ENCODE peak calls at places on chromosome 5, in six cellular contexts. Z, K, D, Q, B and G are unnamed samples.

GRCh38 chr5:150386024-150386855 is 26.5 kb downstream of the CD74 start:
- DNase-seq in K (no peak), D (no peak), B (no peak), Z (no peak), Q (no peak), G (no peak)

GRCh38 chr5:40384782-40385390 is 294.8 kb upstream of the PTGER4 start:
- DNase-seq in K (no peak), D (no peak), Q (no peak), B (no peak), Z (no peak), G (no peak)

GRCh38 chr5:17192191-17192590 is 25.2 kb upstream of the BASP1 start:
- DNase-seq in Q (no peak), B (no peak), Z (no peak), K (no peak), D (peak; percentile 28), G (no peak)

GRCh38 chr5:634191-634590 is 22.1 kb downstream of the CEP72 start:
- DNase-seq in B (no peak), K (no peak), Z (no peak), Q (no peak), D (no peak), G (no peak)

GRCh38 chr5:97544279-97545077 is 361.4 kb upstream of the RIOK2 start:
- DNase-seq in B (no peak), Z (no peak), D (no peak), Q (no peak), K (no peak), G (no peak)

GRCh38 chr5:119435436-119436132 is 16.7 kb upstream of the HSD17B4 start:
- DNase-seq in Z (peak; percentile 30), K (peak; percentile 46), B (peak; percentile 70), Q (peak; percentile 59), D (peak; percentile 71), G (peak; percentile 81)

GRCh38 chr5:152106571-152106970 is 181.9 kb upstream of the GLRA1 start:
- DNase-seq in B (no peak), Z (no peak), D (no peak), K (no peak), Q (no peak), G (no peak)

GRCh38 chr5:126927424-126927823 is 102.9 kb downstream of the MARCHF3 start:
- DNase-seq in Q (no peak), D (no peak), Z (no peak), B (no peak), K (no peak), G (no peak)

GRCh38 chr5:142770650-142771609 is 753 bp downstream of the ARHGAP26 start:
- DNase-seq in B (peak; percentile 45), K (peak; percentile 15), Z (no peak), D (peak; percentile 43), Q (peak; percentile 42), G (peak; percentile 47)

GRCh38 chr5:109643951-109644350 is 45.8 kb upstream of the MAN2A1 start:
- DNase-seq in D (no peak), Z (no peak), Q (no peak), B (no peak), K (no peak), G (no peak)

GRCh38 chr5:174491761-174492350 is 232.5 kb upstream of the MSX2 start:
- DNase-seq in B (no peak), Z (no peak), D (no peak), K (no peak), Q (no peak), G (no peak)

GRCh38 chr5:43040287-43041098 is at the start of gene ANXA2R:
- DNase-seq in D (peak; percentile 97), Z (peak; percentile 95), Q (peak; percentile 91), B (peak; percentile 92), K (peak; percentile 77), G (peak; percentile 90)

GRCh38 chr5:14668247-14668646 is 3.7 kb downstream of the OTULIN start:
- DNase-seq in K (no peak), D (no peak), Z (no peak), B (peak; percentile 11), Q (no peak), G (no peak)

GRCh38 chr5:43428034-43428712 is 16.0 kb upstream of the CCL28 start:
- DNase-seq in Q (no peak), D (peak; percentile 29), Z (no peak), K (no peak), B (no peak), G (no peak)

GRCh38 chr5:80967500-80968181 is 7.5 kb downstream of the RASGRF2 start:
- DNase-seq in Z (no peak), Q (no peak), D (peak; percentile 79), B (no peak), K (no peak), G (no peak)

GRCh38 chr5:141838326-141839014 is 39.7 kb downstream of the PCDH1 start:
- DNase-seq in Z (no peak), Q (no peak), B (no peak), K (no peak), D (no peak), G (no peak)

GRCh38 chr5:40409600-40409999 is 270.1 kb upstream of the PTGER4 start:
- DNase-seq in B (no peak), D (no peak), Q (peak; percentile 40), K (no peak), Z (no peak), G (no peak)

GRCh38 chr5:27818888-27819287 is 780.5 kb upstream of the CDH9 start:
- DNase-seq in Z (no peak), B (no peak), Q (no peak), K (no peak), D (no peak), G (no peak)

GRCh38 chr5:180169246-180170110 is 39.5 kb downstream of the RASGEF1C start:
- DNase-seq in K (no peak), Z (no peak), D (no peak), Q (no peak), B (no peak), G (no peak)

GRCh38 chr5:124000558-124000957 is 488.6 kb downstream of the CSNK1G3 start:
- DNase-seq in B (no peak), Q (no peak), K (no peak), D (peak; percentile 12), Z (no peak), G (no peak)

GRCh38 chr5:141149812-141150211 is at the start of gene PCDHB6:
- DNase-seq in D (peak; percentile 3), B (no peak), Z (peak; percentile 22), K (no peak), Q (no peak), G (no peak)

GRCh38 chr5:140321796-140322195 is 18.9 kb upstream of the PFDN1 start:
- DNase-seq in D (no peak), Z (no peak), B (no peak), Q (no peak), K (no peak), G (no peak)

GRCh38 chr5:127838661-127839060 is 135.5 kb downstream of the CCDC192 start:
- DNase-seq in K (no peak), Q (no peak), D (peak; percentile 39), B (no peak), Z (no peak), G (no peak)

GRCh38 chr5:30981576-30981975 is 211.9 kb upstream of the CDH6 start:
- DNase-seq in Q (no peak), K (no peak), D (peak; percentile 41), B (no peak), Z (no peak), G (no peak)

GRCh38 chr5:43729846-43730478 is 127.0 kb downstream of the NNT start:
- DNase-seq in D (peak; percentile 68), Q (no peak), K (no peak), Z (peak; percentile 38), B (no peak), G (no peak)

GRCh38 chr5:161580621-161581020 is 34.1 kb upstream of the GABRB2 start:
- DNase-seq in Z (no peak), K (no peak), Q (no peak), B (no peak), D (no peak), G (no peak)

GRCh38 chr5:133754575-133755169 is 142.3 kb upstream of the FSTL4 start:
- DNase-seq in Z (peak; percentile 48), K (no peak), Q (no peak), B (no peak), D (peak; percentile 48), G (no peak)

GRCh38 chr5:60529001-60529400 is 171.0 kb downstream of the DEPDC1B start:
- DNase-seq in Z (no peak), D (no peak), Q (no peak), B (no peak), K (no peak), G (no peak)

GRCh38 chr5:107736608-107737007 is 65.9 kb upstream of the EFNA5 start:
- DNase-seq in Q (no peak), K (no peak), Z (no peak), B (no peak), D (no peak), G (no peak)